ENCODE peak calls at places on chromosome 13, in four cellular contexts. H is fibroblast of lung, K is neural progenitor cell, D is astrocyte. Q is an unnamed sample.

GRCh38 chr13:50358221-50358620 is 343.0 kb downstream of the KCNRG start:
- DNase-seq in H (peak; percentile 27), K (no peak), D (no peak), Q (no peak)

GRCh38 chr13:30307966-30308290 is 577 bp upstream of the KATNAL1 start:
- DNase-seq in H (no peak), K (no peak), D (no peak), Q (no peak)

GRCh38 chr13:57823704-57824103 is 192.2 kb downstream of the PCDH17 start:
- DNase-seq in H (no peak), K (no peak), D (no peak), Q (no peak)

GRCh38 chr13:92716749-92717148 is 509.9 kb upstream of the GPC6 start:
- DNase-seq in H (peak; percentile 21), K (no peak), D (peak; percentile 9), Q (peak; percentile 2)

GRCh38 chr13:27168870-27169525 is 2.6 kb downstream of the USP12 start:
- DNase-seq in H (peak; percentile 29), K (no peak), D (no peak), Q (no peak)

GRCh38 chr13:49314344-49314882 is 66.7 kb downstream of the CDADC1 start:
- DNase-seq in H (peak; percentile 74), K (no peak), D (peak; percentile 70), Q (no peak)

GRCh38 chr13:50060718-50061117 is 45.5 kb downstream of the KCNRG start:
- DNase-seq in H (no peak), K (no peak), D (no peak), Q (no peak)

GRCh38 chr13:95500136-95500718 is 52.3 kb upstream of the CLDN10 start:
- DNase-seq in H (no peak), K (no peak), D (no peak), Q (no peak)

GRCh38 chr13:25752957-25753540 is 298.8 kb downstream of the SHISA2 start:
- DNase-seq in H (peak; percentile 95), K (no peak), D (peak; percentile 94), Q (peak; percentile 74)

DNA sequence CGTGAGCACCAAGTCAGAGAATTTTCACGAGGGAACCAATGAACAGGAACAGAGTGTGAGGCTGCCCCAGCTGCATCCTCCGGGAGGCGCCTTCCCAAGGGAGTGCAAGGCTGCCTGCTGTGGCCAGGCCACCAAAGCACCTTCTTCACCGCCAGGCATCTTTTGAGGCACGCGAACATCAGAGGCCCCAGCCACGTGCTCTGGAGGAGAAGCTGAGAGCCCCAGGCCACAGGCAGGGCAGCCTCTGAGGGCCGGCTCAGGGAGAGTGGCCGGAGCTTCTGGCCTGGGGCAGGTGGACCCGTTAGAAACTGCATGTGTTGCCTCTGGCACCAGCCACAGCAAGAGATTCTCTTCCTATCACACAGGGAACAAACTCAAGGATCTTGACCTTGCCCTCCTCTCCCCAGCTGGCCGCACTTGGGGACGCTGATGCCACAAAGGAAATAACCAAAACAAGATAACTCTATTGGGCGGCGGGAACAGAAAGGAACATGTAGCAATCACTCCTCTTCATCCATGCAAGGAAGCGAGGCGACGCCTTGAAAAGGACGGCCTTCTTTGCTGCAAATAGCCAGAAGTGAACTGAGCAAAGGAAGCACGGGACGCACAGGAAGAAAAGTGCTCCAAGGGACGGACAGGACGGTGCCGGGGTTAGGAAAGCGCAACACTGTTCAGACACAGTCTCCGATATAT is 19.9 kb downstream of the GAS6 start:
- DNase-seq in H (no peak), K (no peak), D (no peak), Q (no peak)
- H3K4me1 ChIP-seq in H (peaks cover 24% of the 10 kb centered on the region), K (no peaks in the 10 kb centered on the region), D (peaks cover 30% of the 10 kb centered on the region), Q (peaks cover 43% of the 10 kb centered on the region)

GRCh38 chr13:67230774-67231480 is 791 bp upstream of the PCDH9 start:
- DNase-seq in H (peak; percentile 77), K (peak; percentile 81), D (peak; percentile 64), Q (peak; percentile 63)
- TF ChIP-seq EZH2 in H (no peak), K (peak; percentile 39), D (no peak), Q (no peak)

GRCh38 chr13:41917641-41918040 is 43.3 kb downstream of the VWA8 start:
- DNase-seq in H (peak; percentile 78), K (no peak), D (peak; percentile 72), Q (peak; percentile 65)

GRCh38 chr13:41915096-41915495 is 45.8 kb downstream of the VWA8 start:
- DNase-seq in H (no peak), K (no peak), D (no peak), Q (peak; percentile 77)

GRCh38 chr13:41916173-41916954 is 44.5 kb downstream of the VWA8 start:
- DNase-seq in H (peak; percentile 91), K (no peak), D (peak; percentile 90), Q (peak; percentile 82)

GRCh38 chr13:41919031-41919740 is 41.7 kb downstream of the VWA8 start:
- DNase-seq in H (no peak), K (no peak), D (no peak), Q (no peak)

DNA sequence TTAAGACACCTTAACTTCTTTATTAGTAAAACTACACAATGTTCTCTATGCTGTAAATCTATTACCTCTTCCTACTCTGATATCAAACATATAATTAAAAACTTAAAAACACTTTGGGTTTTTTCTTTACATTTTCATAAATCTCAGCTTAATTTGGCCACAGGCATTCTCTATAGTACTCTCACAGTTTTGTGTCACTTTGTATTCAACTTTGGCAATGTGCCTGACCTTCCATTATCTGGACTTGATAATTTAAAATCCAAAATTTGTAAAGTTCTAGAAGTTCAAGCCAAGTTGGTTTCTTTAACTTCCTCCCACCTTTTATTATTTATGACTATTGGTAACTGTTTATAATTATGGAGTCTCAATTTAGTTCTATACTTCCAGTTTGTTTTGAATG is 46.4 kb downstream of the VWA8 start:
- DNase-seq in H (no peak), K (no peak), D (no peak), Q (no peak)
- H3K9ac ChIP-seq in H (no peak overlapping the region), K (no peak overlapping the region), D (no peak overlapping the region), Q (no peak overlapping the region)

GRCh38 chr13:44271915-44272341 is 101.7 kb upstream of the SERP2 start:
- DNase-seq in H (no peak), K (no peak), D (no peak), Q (no peak)
- H3K4me1 ChIP-seq in H (peaks cover 28% of the 10 kb centered on the region), K (no peaks in the 10 kb centered on the region), D (peaks cover 38% of the 10 kb centered on the region), Q (no peaks in the 10 kb centered on the region)

DNA sequence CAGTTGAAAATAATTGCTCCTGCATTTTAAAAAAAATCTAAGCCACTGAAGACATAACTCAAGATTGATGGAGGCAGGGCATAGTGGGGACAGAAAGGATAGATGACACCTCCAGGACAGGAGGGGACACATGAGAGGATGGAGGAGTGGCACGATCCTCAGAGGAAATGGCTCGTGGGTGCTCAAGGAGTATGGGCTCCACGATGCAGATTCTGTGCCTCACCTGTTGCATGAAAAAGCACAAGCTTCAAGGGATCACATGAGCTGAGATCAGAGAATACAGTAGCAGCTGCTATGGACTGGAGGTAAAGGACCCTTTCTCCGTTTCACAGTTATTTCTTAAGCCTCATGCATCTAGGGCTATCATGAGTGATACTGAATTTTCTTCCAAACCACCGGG is 69.7 kb upstream of the KL start:
- DNase-seq in H (no peak), K (no peak), D (no peak), Q (no peak)
- TF ChIP-seq EZH2 in H (no peak), K (no peak), D (no peak), Q (no peak)

GRCh38 chr13:75762066-75762937 is 126.2 kb downstream of the LMO7 start:
- DNase-seq in H (no peak), K (no peak), D (no peak), Q (peak; percentile 96)
- H3K9ac ChIP-seq in H (no peak overlapping the region), K (no peak overlapping the region), D (no peak overlapping the region), Q (peak overlapping the region; percentile 97)

GRCh38 chr13:41500501-41500900 is 43.2 kb downstream of the RGCC start:
- DNase-seq in H (peak; percentile 13), K (no peak), D (no peak), Q (peak; percentile 64)
- H3K4me1 ChIP-seq in H (peaks cover 8% of the 10 kb centered on the region), K (peaks cover 4% of the 10 kb centered on the region), D (peaks cover 10% of the 10 kb centered on the region), Q (peaks cover 18% of the 10 kb centered on the region)

GRCh38 chr13:108496364-108497215 is 132.8 kb upstream of the MYO16 start:
- DNase-seq in H (peak; percentile 12), K (peak; percentile 47), D (peak; percentile 6), Q (no peak)

GRCh38 chr13:108494991-108495661 is 134.3 kb upstream of the MYO16 start:
- DNase-seq in H (no peak), K (peak; percentile 58), D (no peak), Q (no peak)

DNA sequence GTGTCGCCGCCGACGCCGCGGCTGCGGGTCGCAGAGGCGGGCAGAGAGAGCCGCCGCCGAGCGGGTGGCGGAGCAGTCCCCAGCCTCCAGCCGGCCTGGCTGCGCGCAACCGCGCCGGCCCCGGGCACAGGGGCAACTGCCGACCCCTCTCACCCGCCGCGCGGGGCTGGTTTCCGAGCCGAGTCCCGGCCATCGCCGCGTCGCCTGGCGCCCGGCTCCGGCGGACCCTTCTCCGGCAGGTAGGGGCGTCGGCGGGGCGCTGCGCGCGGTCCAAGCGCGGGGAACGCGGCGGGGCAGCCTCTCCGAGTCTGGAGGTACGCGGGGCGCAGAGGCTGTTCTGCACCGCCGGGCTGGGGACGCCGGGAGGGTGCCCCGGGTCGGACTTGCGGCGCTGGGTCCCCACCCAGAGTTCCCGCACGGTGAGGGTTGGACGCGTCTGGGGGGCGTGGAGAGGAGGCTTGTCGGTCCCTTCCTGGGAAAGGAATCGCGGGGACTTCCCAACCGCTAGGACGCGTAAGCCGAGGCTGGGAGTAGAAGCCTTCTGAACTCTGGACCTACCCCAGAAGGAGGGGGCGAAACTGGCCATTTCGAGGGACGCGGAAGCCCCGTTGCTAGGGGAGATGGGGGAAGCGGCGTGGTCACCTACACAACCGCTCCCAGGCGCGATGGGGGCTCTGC is 133.6 kb upstream of the MYO16 start:
- DNase-seq in H (peak; percentile 18), K (peak; percentile 68), D (peak; percentile 24), Q (no peak)
- TF ChIP-seq EZH2 in H (peak; percentile 52), K (peak; percentile 26), D (no peak), Q (peak; percentile 78)

GRCh38 chr13:33072759-33073158 is 56.5 kb downstream of the KL start:
- DNase-seq in H (no peak), K (no peak), D (no peak), Q (no peak)
- H3K9ac ChIP-seq in H (no peak overlapping the region), K (no peak overlapping the region), D (no peak overlapping the region), Q (no peak overlapping the region)

DNA sequence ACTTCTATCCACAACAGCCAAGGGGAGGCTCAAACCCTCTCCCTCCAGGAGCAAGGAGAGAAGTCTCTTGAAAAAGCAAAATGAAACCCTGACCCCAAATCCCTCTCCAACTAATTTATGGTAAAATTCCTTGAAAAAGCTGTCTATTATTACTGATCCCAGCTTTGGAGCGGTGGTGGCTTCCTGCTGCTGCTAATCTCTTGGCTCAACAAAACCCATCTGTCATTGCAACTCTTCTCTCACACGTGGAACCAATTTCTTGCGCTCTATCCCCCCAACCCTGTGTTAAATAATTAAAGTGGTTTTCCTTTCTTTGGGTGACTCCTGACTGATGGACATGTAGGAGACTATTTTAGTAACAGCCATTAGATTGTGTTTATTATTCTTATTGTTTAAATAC is 64.1 kb upstream of the OXGR1 start:
- DNase-seq in H (no peak), K (peak; percentile 28), D (no peak), Q (no peak)
- H3K4me1 ChIP-seq in H (no peaks in the 10 kb centered on the region), K (peaks cover 11% of the 10 kb centered on the region), D (peaks cover 4% of the 10 kb centered on the region), Q (no peaks in the 10 kb centered on the region)